ENCODE peak calls at places on chromosomes 6 and 20, in six cellular contexts. G is HepG2, V is GM12878, C is WTC11, R is H1, X is K562. S is an unnamed sample.

GRCh38 chr6:52612336-52613096 is 35.7 kb upstream of the TRAM2 start:
- DNase-seq in G (no peak), V (no peak), C (no peak), R (no peak), X (no peak), S (no peak)

GRCh38 chr6:106749611-106750010 is 120.2 kb downstream of the QRSL1 start:
- DNase-seq in G (no peak), V (no peak), C (no peak), R (no peak), X (no peak), S (no peak)

GRCh38 chr6:14117158-14118090 is at the start of gene CD83:
- DNase-seq in G (peak; percentile 13), V (no peak), C (peak; percentile 56), R (peak; percentile 68), X (peak; percentile 97), S (peak; percentile 84)

GRCh38 chr20:18524646-18525045 is 16.9 kb downstream of the SEC23B start:
- DNase-seq in G (no peak), V (no peak), C (no peak), R (no peak), X (no peak), S (no peak)

GRCh38 chr6:21996425-21997207 is 300.2 kb downstream of the PRL start:
- DNase-seq in G (no peak), V (no peak), C (no peak), R (no peak), X (no peak), S (no peak)

GRCh38 chr6:126548301-126548700 is 208.4 kb downstream of the CENPW start:
- DNase-seq in G (no peak), V (no peak), C (no peak), R (no peak), X (no peak), S (no peak)

GRCh38 chr6:124373386-124373785 is 569.7 kb downstream of the NKAIN2 start:
- DNase-seq in G (no peak), V (no peak), C (no peak), R (no peak), X (no peak), S (no peak)

GRCh38 chr6:170441316-170441715 is 111.8 kb downstream of the PSMB1 start:
- DNase-seq in G (no peak), V (no peak), C (no peak), R (no peak), X (no peak), S (no peak)

GRCh38 chr6:11425431-11425871 is 112.1 kb upstream of the TMEM170B start:
- DNase-seq in G (peak; percentile 92), V (no peak), C (no peak), R (no peak), X (no peak), S (peak; percentile 42)

GRCh38 chr6:75751443-75751842 is 2.4 kb downstream of the MYO6 start:
- DNase-seq in G (no peak), V (no peak), C (no peak), R (no peak), X (no peak), S (no peak)

GRCh38 chr6:95081949-95082348 is 495.4 kb upstream of the MANEA start:
- DNase-seq in G (no peak), V (no peak), C (no peak), R (no peak), X (no peak), S (no peak)

GRCh38 chr20:61513124-61514017 is 261.3 kb downstream of the CDH4 start:
- DNase-seq in G (no peak), V (no peak), C (no peak), R (no peak), X (no peak), S (no peak)

GRCh38 chr6:136468711-136469110 is 81.5 kb downstream of the MAP7 start:
- DNase-seq in G (no peak), V (no peak), C (no peak), R (no peak), X (no peak), S (no peak)
- TF ChIP-seq CREB1 in G (no peak), V (no peak), C (no peak), R (no peak), X (no peak), S (no peak)

GRCh38 chr6:110352603-110353303 is 5.4 kb downstream of the METTL24 start:
- DNase-seq in G (no peak), V (no peak), C (no peak), R (no peak), X (no peak), S (no peak)
- TF ChIP-seq CREB1 in G (no peak), V (no peak), C (no peak), R (no peak), X (no peak), S (no peak)

GRCh38 chr6:163944897-163945296 is 530.4 kb downstream of the QKI start:
- DNase-seq in G (no peak), V (no peak), C (peak; percentile 29), R (no peak), X (no peak), S (no peak)
- TF ChIP-seq CREB1 in G (no peak), V (no peak), C (no peak), R (no peak), X (no peak), S (no peak)

DNA sequence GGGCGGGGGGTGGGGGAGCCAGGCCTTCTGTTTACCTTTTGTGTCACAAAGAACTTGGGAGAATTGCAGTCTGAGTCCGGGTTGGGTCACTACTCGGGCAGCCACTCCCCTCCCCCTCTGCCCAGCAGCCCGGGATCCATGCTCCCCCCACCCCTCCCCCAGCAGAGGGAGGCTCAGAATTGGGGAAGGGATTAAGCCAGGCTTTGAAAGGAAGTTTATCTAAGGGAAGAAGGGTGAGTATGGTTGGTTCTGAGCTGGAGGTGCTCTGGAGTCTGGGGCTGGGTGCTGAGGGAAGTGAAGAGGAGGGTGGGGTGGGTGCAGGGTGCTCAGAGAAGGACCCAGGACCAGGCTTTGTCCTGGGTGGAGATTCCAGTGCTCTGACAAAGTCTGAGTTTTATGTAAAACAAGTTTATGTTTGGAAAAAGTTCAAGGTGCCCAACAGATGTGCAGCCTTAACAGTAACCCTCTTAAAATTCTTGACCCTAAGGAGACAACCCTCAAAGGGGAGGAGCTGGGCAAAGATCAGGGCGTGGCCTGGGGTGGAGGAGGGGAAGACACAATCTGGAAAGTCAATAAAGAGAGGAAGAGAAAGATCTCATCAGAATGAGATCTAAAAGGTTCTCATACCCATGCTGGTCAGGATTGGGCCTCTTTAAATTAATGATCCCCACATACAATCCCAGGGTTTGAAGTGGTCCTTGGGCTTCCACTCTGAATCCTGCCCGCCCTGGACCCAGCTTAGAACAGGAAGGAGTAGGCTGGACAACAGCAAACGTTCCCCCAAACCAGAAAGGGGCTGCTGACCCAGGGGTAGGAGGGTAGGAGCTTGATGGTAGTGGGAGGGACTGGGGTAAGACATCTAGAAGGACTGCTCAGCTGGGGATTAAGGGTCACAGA is 32.8 kb downstream of the FOXP4 start:
- DNase-seq in G (no peak), V (no peak), C (peak; percentile 81), R (peak; percentile 80), X (peak; percentile 75), S (peak; percentile 90)
- TF ChIP-seq CREB1 in G (no peak), V (no peak), C (no peak), R (peak; percentile 1), X (no peak), S (no peak)

GRCh38 chr6:12961761-12962160 is 245.2 kb downstream of the PHACTR1 start:
- DNase-seq in G (no peak), V (no peak), C (no peak), R (no peak), X (no peak), S (no peak)

GRCh38 chr6:12955996-12956395 is 239.4 kb downstream of the PHACTR1 start:
- DNase-seq in G (no peak), V (no peak), C (peak; percentile 28), R (no peak), X (no peak), S (peak; percentile 78)

GRCh38 chr6:12956991-12957320 is 240.4 kb downstream of the PHACTR1 start:
- DNase-seq in G (no peak), V (no peak), C (no peak), R (no peak), X (no peak), S (no peak)

GRCh38 chr6:12958052-12958706 is 241.6 kb downstream of the PHACTR1 start:
- DNase-seq in G (no peak), V (no peak), C (no peak), R (no peak), X (no peak), S (peak; percentile 33)

DNA sequence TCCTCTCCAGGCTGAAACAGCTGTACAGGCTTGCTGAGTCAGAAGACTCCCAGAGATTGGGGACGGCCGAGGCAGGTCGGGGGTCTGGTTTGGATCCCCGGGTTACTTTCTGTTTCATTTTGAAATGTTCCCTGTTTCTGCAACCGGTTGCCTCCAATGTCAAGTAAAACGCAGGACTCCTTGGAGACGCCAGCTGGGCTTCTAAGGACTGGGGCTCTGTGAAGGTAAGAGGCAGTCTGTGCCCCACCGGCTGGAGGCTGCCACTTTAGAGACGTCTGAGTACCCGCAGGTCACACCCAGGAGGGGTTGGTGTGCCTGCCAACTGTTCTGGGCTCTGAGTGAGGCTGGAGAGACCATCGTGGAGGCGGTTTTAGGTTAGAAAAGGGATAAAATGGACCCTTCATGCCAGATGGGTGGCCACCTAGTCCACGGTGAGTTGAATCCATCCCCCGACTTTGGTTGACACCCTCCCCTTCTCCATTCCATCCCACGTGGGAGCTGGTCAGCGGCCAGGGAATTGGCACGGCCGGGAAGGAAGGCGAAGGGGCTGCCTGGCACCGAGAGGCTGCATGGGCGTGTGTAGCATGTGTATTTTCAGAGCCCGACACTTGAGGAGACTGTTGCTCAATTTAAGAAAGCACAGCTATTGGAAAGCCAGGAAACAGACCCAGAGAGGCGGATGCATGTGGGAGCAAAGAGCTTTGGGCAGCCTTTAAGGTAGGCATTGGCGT is 240.9 kb downstream of the PHACTR1 start:
- DNase-seq in G (no peak), V (no peak), C (peak; percentile 21), R (peak; percentile 57), X (no peak), S (peak; percentile 62)
- TF ChIP-seq CREB1 in G (no peak), V (no peak), C (no peak), R (no peak), X (no peak), S (no peak)

DNA sequence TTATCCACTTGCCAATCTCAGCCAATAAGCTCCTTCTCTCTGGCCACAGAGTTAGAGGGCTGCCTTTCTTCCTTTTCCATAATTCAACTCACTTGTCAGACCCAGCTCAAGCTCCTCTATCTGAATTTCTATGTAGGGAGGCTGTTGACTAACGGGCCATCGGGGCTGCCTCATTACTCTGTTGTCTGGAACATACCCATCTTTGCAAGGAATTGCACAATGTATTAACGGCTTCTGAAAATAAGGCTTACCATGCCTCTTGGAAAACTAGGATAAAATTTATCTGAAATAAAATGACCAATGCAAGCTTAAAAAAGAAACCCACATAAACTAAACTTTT is 28.5 kb upstream of the KIF6 start:
- DNase-seq in G (no peak), V (no peak), C (no peak), R (no peak), X (no peak), S (no peak)
- TF ChIP-seq CREB1 in G (no peak), V (no peak), C (no peak), R (no peak), X (no peak), S (no peak)

S was measured in GM23338.